ENCODE peak calls at places on chromosomes 6 and 20, in ten cellular contexts. L is fibroblast of lung; R is lower leg skin; U is CD8-positive, alpha-beta memory T cell; C is stimulated activated CD4-positive, alpha-beta T cell treated with anti-CD3 and anti-CD28 coated beads, Interleukin-4, amount 100 ng/mL, for 24 hours; G is stimulated activated naive CD4-positive, alpha-beta T cell; D is LoVo; N is HuH-7; V is AG08395; H is iPS DF 6.9. F is an unnamed sample.
A peak's percentile ranks its signal among the peaks of the same experiment; 100 is the strongest.

GRCh38 chr20:24937579-24937978 is 11.5 kb upstream of the CST7 start:
- DNase-seq in V (no peak), U (no peak), D (no peak), G (no peak), H (no peak), L (no peak), R (no peak), C (no peak), N (no peak), F (no peak)

GRCh38 chr20:41981746-41982145 is 363.6 kb upstream of the CHD6 start:
- DNase-seq in U (no peak), N (no peak), G (no peak), L (no peak), D (no peak), V (no peak), H (no peak), R (no peak), C (no peak), F (no peak)

GRCh38 chr6:157092736-157093135 is 230.6 kb downstream of the TMEM242 start:
- DNase-seq in G (no peak), N (no peak), L (no peak), D (no peak), R (no peak), V (no peak), H (no peak), U (no peak), C (no peak), F (no peak)

GRCh38 chr6:89298680-89299450 is 16.2 kb downstream of the GABRR2 start:
- DNase-seq in C (peak; percentile 56), G (peak; percentile 6), R (peak; percentile 64), V (no peak), U (peak; percentile 57), N (peak; percentile 45), D (peak; percentile 83), L (peak; percentile 92), H (no peak), F (peak; percentile 79)

GRCh38 chr6:158536084-158536890 is 23.6 kb upstream of the TMEM181 start:
- DNase-seq in U (peak; percentile 66), L (peak; percentile 78), H (peak; percentile 67), D (peak; percentile 82), V (peak; percentile 79), C (peak; percentile 69), N (peak; percentile 92), G (peak; percentile 77), R (peak; percentile 91), F (peak; percentile 76)

GRCh38 chr20:24153101-24154040 is 164.8 kb upstream of the GGTLC1 start:
- DNase-seq in V (no peak), C (no peak), N (no peak), U (no peak), H (no peak), G (no peak), R (no peak), L (no peak), D (no peak), F (no peak)

GRCh38 chr6:11804135-11804534 is 25.5 kb upstream of the ADTRP start:
- DNase-seq in N (no peak), G (no peak), H (no peak), V (no peak), U (no peak), D (no peak), R (no peak), C (no peak), L (peak; percentile 39), F (no peak)

GRCh38 chr6:44298055-44298803 is 14.9 kb downstream of the AARS2 start:
- DNase-seq in C (no peak), V (no peak), D (no peak), H (no peak), G (no peak), R (no peak), U (no peak), L (no peak), N (no peak), F (no peak)

GRCh38 chr20:57837208-57838035 is 127.6 kb upstream of the PMEPA1 start:
- DNase-seq in C (no peak), L (no peak), G (no peak), N (no peak), R (peak; percentile 74), V (no peak), H (no peak), U (no peak), D (no peak), F (no peak)

GRCh38 chr6:12769556-12770255 is 53.1 kb downstream of the PHACTR1 start:
- DNase-seq in N (no peak), D (no peak), H (no peak), V (peak; percentile 23), C (no peak), U (no peak), R (no peak), L (no peak), G (no peak), F (no peak)

GRCh38 chr6:76861403-76861802 is 601.9 kb downstream of the HTR1B start:
- DNase-seq in C (no peak), H (peak; percentile 35), V (no peak), U (no peak), D (peak; percentile 35), R (no peak), N (no peak), G (no peak), L (no peak), F (no peak)

GRCh38 chr6:38353310-38354032 is 286.3 kb downstream of the BTBD9 start:
- DNase-seq in D (no peak), R (no peak), V (no peak), L (no peak), U (no peak), G (no peak), N (no peak), H (no peak), C (no peak), F (no peak)

GRCh38 chr20:32319100-32319499 is 39.0 kb upstream of the ASXL1 start:
- DNase-seq in N (no peak), R (peak; percentile 15), C (peak; percentile 7), L (no peak), V (no peak), D (no peak), G (no peak), U (no peak), H (no peak), F (no peak)

GRCh38 chr6:79842382-79843040 is 104.8 kb downstream of the ELOVL4 start:
- DNase-seq in C (no peak), D (no peak), H (no peak), N (no peak), G (no peak), R (no peak), L (no peak), V (no peak), U (no peak), F (no peak)

GRCh38 chr6:141451508-141452353 is 681.0 kb upstream of the GJE1 start:
- DNase-seq in V (peak; percentile 65), N (no peak), D (no peak), R (no peak), G (no peak), U (no peak), H (no peak), L (peak; percentile 56), C (no peak), F (no peak)

GRCh38 chr6:129748212-129748900 is 38.4 kb upstream of the ARHGAP18 start:
- DNase-seq in G (peak; percentile 48), D (peak; percentile 84), N (no peak), C (peak; percentile 73), U (peak; percentile 63), L (peak; percentile 76), R (no peak), H (no peak), V (no peak), F (peak; percentile 71)

GRCh38 chr6:137451926-137452325 is 42.3 kb downstream of the OLIG3 start:
- DNase-seq in G (no peak), H (no peak), U (no peak), V (peak; percentile 19), L (peak; percentile 93), R (no peak), C (no peak), N (no peak), D (no peak), F (no peak)

GRCh38 chr6:6317825-6318733 is 2.4 kb downstream of the F13A1 start:
- DNase-seq in U (no peak), G (no peak), L (no peak), D (no peak), N (no peak), C (no peak), R (no peak), V (no peak), H (no peak), F (no peak)

GRCh38 chr20:44637490-44638372 is 13.8 kb downstream of the ADA start:
- DNase-seq in U (no peak), L (no peak), N (no peak), H (no peak), C (no peak), G (no peak), R (peak; percentile 92), D (no peak), V (no peak), F (no peak)

GRCh38 chr6:149897015-149897697 is 757 bp downstream of the RAET1E start:
- DNase-seq in R (peak; percentile 98), L (peak; percentile 97), V (peak; percentile 97), H (no peak), N (no peak), D (peak; percentile 59), G (no peak), U (no peak), C (no peak), F (no peak)

GRCh38 chr6:118080547-118080946 is 173.5 kb downstream of the SLC35F1 start:
- DNase-seq in C (no peak), U (no peak), R (no peak), N (no peak), H (peak; percentile 13), V (no peak), G (no peak), L (no peak), D (no peak), F (no peak)

GRCh38 chr6:140379919-140380318 is 1005.5 kb upstream of the CITED2 start:
- DNase-seq in N (peak; percentile 53), U (no peak), G (no peak), R (no peak), L (peak; percentile 75), C (no peak), D (no peak), H (no peak), V (peak; percentile 48), F (no peak)

GRCh38 chr6:101398716-101399626 is 5.5 kb downstream of the GRIK2 start:
- DNase-seq in C (no peak), U (no peak), H (no peak), D (no peak), R (no peak), L (no peak), G (no peak), V (no peak), N (no peak), F (no peak)

GRCh38 chr6:46760925-46761324 is 14.2 kb downstream of the ANKRD66 start:
- DNase-seq in G (no peak), C (no peak), V (no peak), N (peak; percentile 30), R (no peak), D (no peak), U (no peak), H (no peak), L (no peak), F (no peak)

GRCh38 chr20:23061713-23062561 is 12.5 kb upstream of the THBD start:
- DNase-seq in D (peak; percentile 12), C (no peak), R (no peak), U (no peak), H (no peak), G (no peak), L (peak; percentile 81), N (no peak), V (peak; percentile 86), F (no peak)

GRCh38 chr20:50303573-50304500 is 113.2 kb downstream of the CEBPB start:
- DNase-seq in N (peak; percentile 78), G (no peak), R (peak; percentile 96), D (no peak), V (peak; percentile 45), L (peak; percentile 93), C (no peak), U (no peak), H (no peak), F (no peak)

GRCh38 chr20:25376236-25376635 is 14.4 kb downstream of the ABHD12 start:
- DNase-seq in C (no peak), D (no peak), R (no peak), L (no peak), G (no peak), U (no peak), H (no peak), N (no peak), V (no peak), F (no peak)

GRCh38 chr6:139409026-139409425 is 34.6 kb upstream of the CITED2 start:
- DNase-seq in C (no peak), D (no peak), N (no peak), G (no peak), R (no peak), V (peak; percentile 51), U (no peak), H (no peak), L (no peak), F (no peak)

F was measured in CD4-positive, alpha-beta memory T cell.